ENCODE peak calls at places on chromosomes 6 and 20, in six cellular contexts. S is GM23338, Q is OCI-LY7, U is neural progenitor cell, L is HCT116, F is PC-3. T is an unnamed sample.

GRCh38 chr20:35232575-35232974 is 6.1 kb downstream of the MMP24 start:
- DNase-seq in Q (no peak), L (no peak), S (no peak), U (no peak), F (no peak), T (no peak)

GRCh38 chr20:43983359-43983758 is 68.7 kb downstream of the TOX2 start:
- DNase-seq in L (no peak), U (no peak), F (peak), S (peak), Q (peak), T (peak)

GRCh38 chr6:80145509-80145908 is 39.0 kb downstream of the BCKDHB start:
- DNase-seq in S (no peak), L (no peak), U (no peak), Q (no peak), F (no peak), T (peak)

GRCh38 chr6:39425346-39426056 is 103.0 kb upstream of the KCNK16 start:
- DNase-seq in F (peak), L (no peak), S (no peak), U (no peak), Q (no peak), T (no peak)

GRCh38 chr20:49505518-49505917 is 23.1 kb upstream of the KCNB1 start:
- DNase-seq in U (peak), S (peak), L (no peak), Q (no peak), F (no peak), T (no peak)

GRCh38 chr6:147970970-147971369 is 371.7 kb upstream of the SASH1 start:
- DNase-seq in U (peak), L (no peak), Q (peak), S (peak), F (peak), T (no peak)

GRCh38 chr6:34610819-34611477 is 54.8 kb upstream of the SPDEF start:
- DNase-seq in U (no peak), Q (no peak), L (peak), F (peak), S (no peak), T (no peak)

GRCh38 chr6:147161974-147162495 is 42.2 kb upstream of the STXBP5 start:
- DNase-seq in U (no peak), F (peak), S (no peak), Q (no peak), L (no peak), T (no peak)

GRCh38 chr6:142378138-142378875 is 76.5 kb downstream of the ADGRG6 start:
- DNase-seq in S (peak), L (peak), Q (no peak), F (peak), U (no peak), T (no peak)

GRCh38 chr6:159416891-159417540 is 247.8 kb downstream of the FNDC1 start:
- DNase-seq in F (no peak), S (no peak), U (no peak), L (no peak), Q (no peak), T (no peak)

GRCh38 chr6:16228709-16229665 is 9.4 kb upstream of the GMPR start:
- DNase-seq in L (no peak), U (no peak), S (no peak), Q (no peak), F (peak), T (no peak)

GRCh38 chr20:13739726-13740649 is 44.7 kb downstream of the ESF1 start:
- DNase-seq in F (no peak), Q (no peak), L (no peak), U (no peak), S (no peak), T (no peak)

GRCh38 chr6:153790881-153791473 is 248.1 kb upstream of the OPRM1 start:
- DNase-seq in S (peak), U (peak), Q (peak), L (peak), F (peak), T (no peak)

GRCh38 chr6:1518855-1519254 is 90.9 kb upstream of the FOXC1 start:
- DNase-seq in L (no peak), S (no peak), F (no peak), U (no peak), Q (no peak), T (no peak)

GRCh38 chr20:61927193-61927825 is 138.4 kb downstream of the TAF4 start:
- DNase-seq in L (no peak), F (no peak), S (no peak), Q (no peak), U (no peak), T (no peak)

GRCh38 chr6:6923605-6924004 is 184.2 kb upstream of the RREB1 start:
- DNase-seq in S (no peak), F (peak), U (no peak), Q (no peak), L (no peak), T (no peak)

GRCh38 chr6:45741437-45742166 is 274.1 kb downstream of the CLIC5 start:
- DNase-seq in F (no peak), Q (peak), U (no peak), S (no peak), L (no peak), T (peak)

GRCh38 chr20:31845300-31845863 is at the start of gene FOXS1:
- DNase-seq in S (peak), Q (no peak), L (no peak), F (no peak), U (peak), T (no peak)

GRCh38 chr20:49608752-49609670 is 41.1 kb upstream of the PTGIS start:
- DNase-seq in S (peak), Q (peak), F (peak), L (peak), U (peak), T (peak)

GRCh38 chr20:19809487-19809886 is 51.4 kb downstream of the RIN2 start:
- DNase-seq in U (no peak), S (no peak), F (no peak), Q (no peak), L (no peak), T (no peak)

GRCh38 chr6:44053106-44053756 is 74.0 kb downstream of the MRPL14 start:
- DNase-seq in L (no peak), F (no peak), S (no peak), U (no peak), Q (no peak), T (no peak)

GRCh38 chr6:170388113-170388512 is 81.6 kb downstream of the FAM120B start:
- DNase-seq in L (no peak), Q (no peak), S (no peak), F (no peak), U (no peak), T (no peak)

DNA sequence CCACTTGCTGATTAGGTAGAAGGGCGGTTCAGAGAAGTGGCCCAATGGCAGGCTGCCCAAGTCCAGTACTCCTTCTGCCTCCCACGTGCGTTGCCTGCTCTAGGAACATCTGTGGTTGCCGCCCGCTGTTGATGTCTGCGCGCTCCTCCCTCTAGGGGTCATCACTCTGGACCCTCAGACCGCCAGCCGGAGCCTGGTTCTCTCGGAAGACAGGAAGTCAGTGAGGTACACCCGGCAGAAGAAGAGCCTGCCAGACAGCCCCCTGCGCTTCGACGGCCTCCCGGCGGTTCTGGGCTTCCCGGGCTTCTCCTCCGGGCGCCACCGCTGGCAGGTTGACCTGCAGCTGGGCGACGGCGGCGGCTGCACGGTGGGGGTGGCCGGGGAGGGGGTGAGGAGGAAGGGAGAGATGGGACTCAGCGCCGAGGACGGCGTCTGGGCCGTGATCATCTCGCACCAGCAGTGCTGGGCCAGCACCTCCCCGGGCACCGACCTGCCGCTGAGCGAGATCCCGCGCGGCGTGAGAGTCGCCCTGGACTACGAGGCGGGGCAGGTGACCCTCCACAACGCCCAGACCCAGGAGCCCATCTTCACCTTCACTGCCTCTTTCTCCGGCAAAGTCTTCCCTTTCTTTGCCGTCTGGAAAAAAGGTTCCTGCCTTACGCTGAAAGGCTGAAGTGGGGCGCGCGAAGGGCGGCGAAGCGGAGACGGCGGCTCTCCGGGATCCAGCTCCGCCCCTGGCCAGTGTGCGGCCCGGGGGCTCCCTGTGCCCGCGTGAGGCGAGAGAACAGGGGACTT is 8.5 kb downstream of the TRIM15 start:
- DNase-seq in S (peak), Q (peak), U (peak), F (no peak), L (no peak), T (no peak)
- TF ChIP-seq EZH2phosphoT487 in S (no peak), Q (no peak), U (peak), F (no peak), L (no peak), T (no peak)

GRCh38 chr6:20360471-20361119 is 41.1 kb upstream of the E2F3 start:
- DNase-seq in U (no peak), F (no peak), L (no peak), S (no peak), Q (no peak), T (no peak)
- TF ChIP-seq EZH2phosphoT487 in U (no peak), F (no peak), L (no peak), S (no peak), Q (no peak), T (no peak)

GRCh38 chr20:40993794-40994540 is 34.7 kb upstream of the TOP1 start:
- DNase-seq in F (peak), L (no peak), U (no peak), Q (peak), S (no peak), T (no peak)

GRCh38 chr20:40997116-40997515 is 31.5 kb upstream of the TOP1 start:
- DNase-seq in U (peak), S (peak), Q (peak), F (no peak), L (no peak), T (no peak)

GRCh38 chr20:40992349-40993113 is 36.1 kb upstream of the TOP1 start:
- DNase-seq in L (no peak), Q (peak), S (no peak), U (no peak), F (no peak), T (no peak)

GRCh38 chr20:40999841-41000240 is 28.8 kb upstream of the TOP1 start:
- DNase-seq in F (no peak), L (no peak), Q (no peak), S (no peak), U (no peak), T (no peak)

DNA sequence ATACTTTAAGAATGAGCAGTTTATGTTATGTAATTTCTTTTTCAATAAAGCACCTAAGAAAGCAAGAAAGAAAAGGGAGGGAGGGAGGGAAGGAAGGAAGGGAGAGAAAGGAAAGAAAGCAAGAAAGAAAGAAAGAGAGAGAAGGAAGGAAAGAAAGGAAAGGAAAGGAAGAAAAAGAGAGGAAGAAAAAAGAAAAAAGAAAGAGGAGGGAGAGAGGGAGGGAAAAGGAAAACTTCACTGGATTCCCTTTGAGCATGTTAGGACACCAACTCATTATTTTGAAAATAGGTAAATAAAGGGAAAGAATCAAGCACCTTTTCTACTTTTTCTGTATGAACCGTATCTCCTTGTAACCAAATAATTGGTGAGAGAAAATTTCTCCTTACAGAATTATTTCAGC is 32.3 kb upstream of the TOP1 start:
- DNase-seq in L (no peak), Q (no peak), S (no peak), U (no peak), F (no peak), T (no peak)
- TF ChIP-seq EZH2phosphoT487 in L (no peak), Q (no peak), S (no peak), U (no peak), F (no peak), T (no peak)

DNA sequence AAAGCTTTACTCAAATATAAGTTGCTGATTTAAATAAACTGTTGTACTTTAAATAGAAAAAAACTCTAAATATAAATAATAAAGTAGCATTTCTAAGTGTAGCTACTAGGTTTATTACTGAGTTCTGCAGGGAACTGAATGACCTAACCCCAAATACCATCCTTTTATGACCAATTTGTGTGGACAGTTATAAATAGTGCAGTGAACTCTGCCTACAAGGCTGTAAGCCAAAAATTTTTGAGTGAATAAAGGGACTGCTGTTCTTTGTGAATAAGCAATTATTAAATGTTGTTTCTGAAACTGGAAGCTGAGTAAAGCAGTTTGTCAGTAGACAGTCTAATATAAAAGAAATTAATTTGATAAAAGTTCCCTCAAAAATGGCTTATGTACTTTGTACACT is 90.8 kb upstream of the ELOVL5 start:
- DNase-seq in Q (no peak), S (no peak), F (peak), L (no peak), U (no peak), T (no peak)
- TF ChIP-seq EZH2phosphoT487 in Q (no peak), S (no peak), F (no peak), L (no peak), U (no peak), T (no peak)

DNA sequence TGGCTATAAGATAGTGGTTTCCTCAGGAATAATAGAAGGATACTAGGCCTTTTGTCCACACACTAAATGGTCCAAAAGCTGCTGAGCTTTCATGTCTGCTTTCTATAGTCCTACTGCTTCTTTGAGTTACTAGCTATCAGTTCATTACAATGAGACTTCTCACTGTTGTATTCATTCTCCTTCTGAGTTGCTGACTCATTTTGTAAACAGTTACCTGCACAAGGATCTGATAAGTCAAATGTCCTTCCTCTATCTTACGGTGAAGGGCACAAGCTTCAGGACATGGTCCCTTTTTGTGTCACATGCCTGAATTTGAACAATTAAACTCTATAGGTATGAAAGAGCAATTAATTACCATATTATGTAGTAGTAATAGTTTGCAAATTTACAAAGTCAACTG is 90.5 kb downstream of the MAN1A1 start:
- DNase-seq in S (no peak), U (no peak), F (peak), Q (no peak), L (peak), T (no peak)
- TF ChIP-seq EZH2phosphoT487 in S (no peak), U (no peak), F (no peak), Q (no peak), L (no peak), T (no peak)

GRCh38 chr6:20198764-20199174 is 13.5 kb downstream of the MBOAT1 start:
- DNase-seq in Q (no peak), U (no peak), S (no peak), F (no peak), L (no peak), T (no peak)

GRCh38 chr6:20202699-20203302 is 9.5 kb downstream of the MBOAT1 start:
- DNase-seq in U (no peak), L (no peak), F (no peak), S (no peak), Q (no peak), T (no peak)

GRCh38 chr6:20200761-20201160 is 11.5 kb downstream of the MBOAT1 start:
- DNase-seq in Q (no peak), S (no peak), U (no peak), L (no peak), F (no peak), T (no peak)

GRCh38 chr6:20203561-20204528 is 8.4 kb downstream of the MBOAT1 start:
- DNase-seq in S (no peak), L (no peak), F (no peak), U (no peak), Q (no peak), T (peak)

GRCh38 chr6:20202070-20202658 is 10.1 kb downstream of the MBOAT1 start:
- DNase-seq in F (peak), S (no peak), L (no peak), U (no peak), Q (no peak), T (peak)
- TF ChIP-seq EZH2phosphoT487 in F (no peak), S (no peak), L (no peak), U (no peak), Q (no peak), T (no peak)

T was measured in MM.1S.